ENCODE peak calls at places on chromosomes 4 and X, in six cellular contexts. F, L, N, V, R and E are unnamed samples.

GRCh38 chrX:132406106-132406505 is 82.7 kb downstream of the MBNL3 start:
- DNase-seq in F (no peak), L (peak), N (no peak), V (no peak), R (no peak), E (no peak)

GRCh38 chr4:92012899-92013867 is 290.6 kb upstream of the GRID2 start:
- DNase-seq in F (no peak), L (no peak), N (no peak), V (no peak), R (peak), E (no peak)

GRCh38 chr4:141028024-141028529 is 105.2 kb downstream of the RNF150 start:
- DNase-seq in F (no peak), L (peak), N (peak), V (no peak), R (peak), E (peak)

GRCh38 chrX:120365320-120365719 is 3.4 kb downstream of the ATP1B4 start:
- DNase-seq in F (peak), L (peak), N (no peak), V (no peak), R (peak), E (no peak)

GRCh38 chr4:13627606-13628301 is at the start of gene BOD1L1:
- DNase-seq in F (peak), L (peak), N (peak), V (peak), R (peak), E (peak)

GRCh38 chrX:137549846-137550534 is 15.9 kb upstream of the ZIC3 start:
- DNase-seq in F (no peak), L (no peak), N (no peak), V (no peak), R (no peak), E (no peak)

GRCh38 chrX:8743126-8743732 is 11.3 kb upstream of the ANOS1 start:
- DNase-seq in F (peak), L (peak), N (no peak), V (no peak), R (peak), E (no peak)

GRCh38 chr4:82201805-82202636 is 171.8 kb downstream of the HNRNPD start:
- DNase-seq in F (peak), L (peak), N (peak), V (no peak), R (peak), E (no peak)

GRCh38 chr4:1910643-1911042 is 39.5 kb downstream of the NSD2 start:
- DNase-seq in F (peak), L (peak), N (peak), V (no peak), R (peak), E (peak)

GRCh38 chr4:140372607-140373327 is 679 bp upstream of the SCOC start:
- DNase-seq in F (peak), L (peak), N (no peak), V (no peak), R (peak), E (no peak)

GRCh38 chrX:136936183-136936549 is 55.6 kb upstream of the RBMX start:
- DNase-seq in F (no peak), L (no peak), N (no peak), V (no peak), R (no peak), E (no peak)

GRCh38 chr4:68375667-68376559 is 26.0 kb upstream of the YTHDC1 start:
- DNase-seq in F (peak), L (peak), N (peak), V (no peak), R (peak), E (peak)

DNA sequence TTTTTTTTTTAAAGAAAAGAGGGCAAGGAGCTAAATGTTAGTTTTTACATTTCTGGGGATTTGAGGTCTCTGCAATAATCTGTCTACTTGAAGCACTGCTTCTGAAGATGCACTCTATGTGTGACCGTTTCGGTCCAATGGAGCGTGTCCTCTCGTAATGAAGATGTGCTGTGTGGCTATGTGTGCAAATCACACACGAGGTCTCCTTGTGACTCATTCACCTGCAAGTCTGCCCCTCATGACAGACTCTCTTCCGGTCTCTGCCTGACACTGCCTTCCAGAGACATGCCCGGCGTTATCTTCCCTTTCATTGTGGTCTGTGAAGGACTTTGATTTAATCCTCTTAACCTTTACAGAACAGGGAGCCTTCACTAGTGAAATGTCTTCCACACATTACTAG is 84.3 kb downstream of the TRAM1L1 start:
- DNase-seq in F (no peak), L (no peak), N (no peak), V (no peak), R (no peak), E (no peak)
- H3K4me3 ChIP-seq in F (no peak), L (no peak), N (no peak), V (no peak), R (no peak), E (no peak)

DNA sequence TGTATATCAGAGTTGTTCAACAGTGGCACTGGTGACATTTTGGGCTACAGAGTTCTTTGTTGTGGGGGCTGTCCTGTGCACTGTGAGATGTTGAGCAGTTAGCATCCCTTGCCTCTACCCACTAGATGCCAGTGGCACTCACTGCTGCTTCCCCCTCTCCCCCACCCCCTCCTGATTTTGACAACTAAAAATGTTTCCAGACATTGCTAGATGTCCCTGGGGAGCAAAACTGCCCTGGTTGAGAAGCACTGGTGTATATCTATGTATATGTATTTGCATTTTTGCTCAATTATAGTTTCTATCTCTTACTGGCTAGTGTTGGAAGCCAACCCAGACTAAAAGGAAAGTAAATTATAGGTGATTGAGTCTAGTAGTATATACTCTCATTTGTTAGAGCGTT is 2.4 kb downstream of the TMEM131L start:
- DNase-seq in F (peak), L (peak), N (no peak), V (no peak), R (no peak), E (no peak)
- H3K4me3 ChIP-seq in F (peak), L (peak), N (no peak), V (no peak), R (no peak), E (no peak)

GRCh38 chr4:40630335-40631021 is 814 bp upstream of the RBM47 start:
- DNase-seq in F (peak), L (no peak), N (no peak), V (peak), R (peak), E (no peak)
- H3K4me3 ChIP-seq in F (peak), L (no peak), N (peak), V (peak), R (peak), E (no peak)

GRCh38 chr4:47717173-47717572 is 120.7 kb downstream of the CORIN start:
- DNase-seq in F (no peak), L (no peak), N (no peak), V (no peak), R (no peak), E (no peak)
- H3K4me3 ChIP-seq in F (no peak), L (no peak), N (no peak), V (no peak), R (no peak), E (no peak)

DNA sequence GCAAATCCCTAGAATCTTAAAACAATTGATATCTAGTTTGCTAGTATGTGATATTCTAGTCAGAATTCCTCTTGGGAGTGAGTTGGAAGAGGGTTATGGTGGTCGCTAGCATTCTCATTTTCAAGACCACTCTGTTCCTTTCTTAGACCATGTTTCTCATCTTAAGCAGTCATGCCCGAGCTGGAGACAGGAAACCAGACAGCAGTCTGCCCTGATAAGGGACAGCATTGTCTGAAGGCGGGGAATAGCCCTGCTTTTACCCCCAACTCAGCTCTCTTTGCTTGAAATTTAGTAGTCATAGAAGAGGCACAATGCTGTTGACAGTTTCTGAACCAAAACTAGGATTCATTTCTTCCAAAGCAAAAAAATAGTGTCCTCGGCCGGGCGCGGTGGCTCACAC is 5.2 kb downstream of the KLF3 start:
- DNase-seq in F (no peak), L (no peak), N (no peak), V (no peak), R (no peak), E (no peak)
- H3K4me3 ChIP-seq in F (no peak), L (no peak), N (no peak), V (no peak), R (no peak), E (no peak)

DNA sequence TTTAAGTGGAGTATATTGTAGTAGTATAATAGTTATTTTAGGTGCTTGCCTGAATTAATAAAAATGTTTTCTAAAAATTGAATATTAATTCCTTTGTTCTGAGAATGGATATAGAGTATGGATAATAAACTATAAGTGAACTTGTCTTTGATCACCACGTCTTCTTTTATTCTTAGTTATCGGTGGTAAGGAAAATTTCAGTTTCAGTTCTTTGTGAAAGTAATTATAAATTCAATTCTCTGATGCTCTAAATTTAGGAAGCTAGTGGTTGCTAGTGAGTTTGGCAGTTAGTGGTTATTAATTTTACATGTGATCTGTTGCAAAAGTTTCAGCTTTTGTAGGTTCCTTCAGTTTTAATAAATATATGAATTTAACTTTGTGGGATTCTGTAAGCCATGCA is 30.8 kb downstream of the MRPL1 start:
- DNase-seq in F (peak), L (no peak), N (no peak), V (no peak), R (no peak), E (no peak)
- H3K4me3 ChIP-seq in F (peak), L (no peak), N (no peak), V (no peak), R (no peak), E (no peak)

GRCh38 chr4:39030726-39031125 is 1.5 kb downstream of the TMEM156 start:
- DNase-seq in F (no peak), L (no peak), N (no peak), V (no peak), R (no peak), E (no peak)

GRCh38 chr4:39037491-39037825 is 5.2 kb upstream of the TMEM156 start:
- DNase-seq in F (peak), L (no peak), N (peak), V (no peak), R (peak), E (no peak)

GRCh38 chr4:39036172-39036571 is 4.0 kb upstream of the TMEM156 start:
- DNase-seq in F (no peak), L (no peak), N (peak), V (no peak), R (peak), E (peak)

GRCh38 chr4:39029752-39030694 is 2.2 kb downstream of the TMEM156 start:
- DNase-seq in F (peak), L (no peak), N (no peak), V (no peak), R (no peak), E (no peak)

DNA sequence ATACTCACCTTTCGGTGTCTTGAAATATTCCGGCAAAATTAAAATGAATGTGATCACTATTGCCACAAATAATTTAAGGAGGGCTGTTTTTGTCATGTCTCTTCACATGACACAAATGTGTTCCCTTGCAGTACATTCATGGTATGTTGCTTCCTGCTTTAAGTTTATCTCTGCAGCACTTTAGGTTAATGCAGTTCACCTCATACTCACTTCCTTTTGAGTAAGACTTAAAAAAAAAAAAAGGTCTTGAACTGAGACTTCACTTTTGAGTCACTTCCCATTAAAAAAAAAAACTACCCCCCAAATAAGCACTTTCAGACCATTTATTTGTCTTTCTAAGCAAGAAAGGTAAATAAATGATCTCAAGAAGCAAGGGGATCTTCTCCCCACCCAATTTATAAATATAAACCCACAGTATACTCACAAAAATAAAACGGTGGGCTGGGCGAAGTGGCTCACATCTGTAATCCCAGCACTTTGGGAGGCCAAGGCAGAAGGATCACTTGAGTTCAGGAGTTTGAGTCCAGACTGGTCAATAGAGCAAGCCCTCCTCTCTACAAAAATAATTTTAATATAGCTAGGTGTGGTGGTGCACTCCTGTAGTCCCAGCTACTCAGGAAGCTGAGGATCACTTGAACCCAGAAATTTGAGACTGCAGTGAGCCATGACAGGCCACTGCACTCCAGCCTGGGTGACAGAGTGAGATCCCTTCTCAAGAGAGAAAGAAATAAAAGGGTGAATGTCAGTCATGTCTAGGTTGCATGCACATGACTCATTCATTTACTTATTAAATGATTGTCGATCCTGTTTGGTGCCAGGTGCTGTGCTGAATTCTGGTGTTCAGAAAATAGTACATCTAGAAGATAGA is at the start of gene TMEM156:
- DNase-seq in F (peak), L (no peak), N (no peak), V (no peak), R (peak), E (no peak)
- H3K4me3 ChIP-seq in F (peak), L (no peak), N (no peak), V (no peak), R (no peak), E (no peak)

GRCh38 chr4:52711834-52712171 is 39.4 kb downstream of the ERVMER34-1 start:
- DNase-seq in F (no peak), L (no peak), N (no peak), V (no peak), R (no peak), E (no peak)
- H3K4me3 ChIP-seq in F (peak), L (peak), N (peak), V (peak), R (peak), E (peak)